ENCODE peak calls at places on chromosome 6, in eight cellular contexts. K is colonic mucosa; F is CD4-positive, CD25-positive, alpha-beta regulatory T cell; D is PC-3; A is cardiac muscle cell; I is AG04450; W is fibroblast of lung; X is upper lobe of right lung. R is an unnamed sample.

GRCh38 chr6:109455161-109455501 is 441 bp downstream of the MICAL1 start:
- DNase-seq in K (no peak), F (peak; percentile 46), D (no peak), A (no peak), I (no peak), W (no peak), X (no peak), R (peak; percentile 71)

GRCh38 chr6:124057448-124057847 is 253.8 kb downstream of the NKAIN2 start:
- DNase-seq in K (no peak), F (no peak), D (no peak), A (no peak), I (no peak), W (no peak), X (no peak), R (no peak)

GRCh38 chr6:82554706-82555105 is 191.1 kb downstream of the TPBG start:
- DNase-seq in K (no peak), F (no peak), D (no peak), A (no peak), I (no peak), W (peak; percentile 35), X (no peak), R (no peak)

GRCh38 chr6:36642913-36643817 is 35.3 kb upstream of the CDKN1A start:
- DNase-seq in K (peak; percentile 97), F (no peak), D (peak; percentile 87), A (peak; percentile 90), I (peak; percentile 48), W (peak; percentile 86), X (no peak), R (peak; percentile 88)

GRCh38 chr6:52904562-52905279 is 4.8 kb downstream of the GSTA3 start:
- DNase-seq in K (no peak), F (no peak), D (peak; percentile 30), A (peak; percentile 12), I (no peak), W (no peak), X (no peak), R (no peak)

GRCh38 chr6:33028220-33028849 is 18.9 kb upstream of the HLA-DOA start:
- DNase-seq in K (no peak), F (no peak), D (no peak), A (no peak), I (no peak), W (no peak), X (no peak), R (no peak)

GRCh38 chr6:106572436-106572835 is 56.9 kb downstream of the RTN4IP1 start:
- DNase-seq in K (no peak), F (no peak), D (no peak), A (no peak), I (no peak), W (no peak), X (no peak), R (no peak)

GRCh38 chr6:136037246-136037884 is 185.9 kb downstream of the PDE7B start:
- DNase-seq in K (no peak), F (no peak), D (no peak), A (peak; percentile 76), I (no peak), W (no peak), X (no peak), R (no peak)

GRCh38 chr6:41768545-41769308 is 11.0 kb downstream of the FRS3 start:
- DNase-seq in K (peak; percentile 60), F (no peak), D (no peak), A (no peak), I (no peak), W (no peak), X (peak; percentile 68), R (no peak)

GRCh38 chr6:130890531-130890950 is 63.3 kb downstream of the SMLR1 start:
- DNase-seq in K (no peak), F (no peak), D (peak; percentile 11), A (peak; percentile 7), I (peak; percentile 77), W (peak; percentile 86), X (no peak), R (no peak)

GRCh38 chr6:22072939-22073338 is 223.9 kb downstream of the PRL start:
- DNase-seq in K (no peak), F (no peak), D (peak; percentile 9), A (peak; percentile 51), I (no peak), W (no peak), X (no peak), R (no peak)

GRCh38 chr6:25329982-25330381 is 50.8 kb downstream of the CARMIL1 start:
- DNase-seq in K (no peak), F (no peak), D (peak; percentile 23), A (no peak), I (no peak), W (no peak), X (no peak), R (no peak)

GRCh38 chr6:8166156-8166555 is 63.8 kb upstream of the EEF1E1 start:
- DNase-seq in K (no peak), F (no peak), D (no peak), A (no peak), I (no peak), W (no peak), X (no peak), R (no peak)

GRCh38 chr6:80226699-80227098 is 120.2 kb downstream of the BCKDHB start:
- DNase-seq in K (no peak), F (no peak), D (no peak), A (no peak), I (no peak), W (no peak), X (no peak), R (no peak)

GRCh38 chr6:32854376-32855178 is 585 bp downstream of the PSMB9 start:
- DNase-seq in K (peak; percentile 71), F (peak; percentile 48), D (no peak), A (peak; percentile 47), I (no peak), W (peak; percentile 20), X (no peak), R (no peak)

GRCh38 chr6:73180718-73181619 is 44.3 kb downstream of the KHDC1L start:
- DNase-seq in K (no peak), F (no peak), D (peak; percentile 76), A (peak; percentile 84), I (peak; percentile 44), W (peak; percentile 71), X (no peak), R (no peak)

GRCh38 chr6:44524491-44525227 is 137.2 kb downstream of the CDC5L start:
- DNase-seq in K (no peak), F (no peak), D (no peak), A (no peak), I (no peak), W (no peak), X (no peak), R (no peak)

GRCh38 chr6:167469655-167470054 is 144.8 kb downstream of the TTLL2 start:
- DNase-seq in K (no peak), F (no peak), D (no peak), A (no peak), I (no peak), W (no peak), X (no peak), R (no peak)

GRCh38 chr6:128482642-128483041 is 37.8 kb downstream of the PTPRK start:
- DNase-seq in K (no peak), F (no peak), D (no peak), A (no peak), I (no peak), W (no peak), X (no peak), R (no peak)

GRCh38 chr6:154848580-154848979 is 115.4 kb downstream of the SCAF8 start:
- DNase-seq in K (no peak), F (no peak), D (no peak), A (peak; percentile 30), I (no peak), W (peak; percentile 23), X (no peak), R (no peak)

GRCh38 chr6:170221753-170222400 is 69.0 kb downstream of the DLL1 start:
- DNase-seq in K (peak; percentile 15), F (no peak), D (no peak), A (no peak), I (no peak), W (no peak), X (no peak), R (no peak)

DNA sequence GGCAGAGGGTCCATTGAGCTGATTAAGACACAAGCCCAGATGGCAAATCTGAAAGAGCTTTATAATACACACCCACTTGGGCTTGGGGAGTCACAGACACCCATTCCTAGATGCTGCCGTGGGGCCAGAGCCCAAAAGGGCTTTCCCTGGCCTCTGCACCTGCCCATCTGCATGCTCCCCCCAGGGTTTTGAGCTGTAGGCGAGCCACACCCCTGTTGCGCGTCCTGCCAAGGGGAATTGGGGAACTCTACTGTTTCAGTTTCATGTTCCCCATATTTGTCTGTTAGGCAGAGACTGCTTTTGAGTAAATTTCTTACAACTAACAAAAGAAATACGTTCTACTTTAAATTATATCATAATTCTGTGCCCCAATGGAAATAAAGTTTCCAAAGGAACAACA is 52.9 kb upstream of the FNDC1 start:
- DNase-seq in K (no peak), F (no peak), D (no peak), A (no peak), I (no peak), W (no peak), X (peak; percentile 78), R (no peak)
- H3K27ac ChIP-seq in K (no peak overlapping the region), F (no peak overlapping the region), D (no peak overlapping the region), A (no peak overlapping the region), I (no peak overlapping the region), W (no peak overlapping the region), X (peak overlapping the region; percentile 74), R (peak overlapping the region; percentile 14)

DNA sequence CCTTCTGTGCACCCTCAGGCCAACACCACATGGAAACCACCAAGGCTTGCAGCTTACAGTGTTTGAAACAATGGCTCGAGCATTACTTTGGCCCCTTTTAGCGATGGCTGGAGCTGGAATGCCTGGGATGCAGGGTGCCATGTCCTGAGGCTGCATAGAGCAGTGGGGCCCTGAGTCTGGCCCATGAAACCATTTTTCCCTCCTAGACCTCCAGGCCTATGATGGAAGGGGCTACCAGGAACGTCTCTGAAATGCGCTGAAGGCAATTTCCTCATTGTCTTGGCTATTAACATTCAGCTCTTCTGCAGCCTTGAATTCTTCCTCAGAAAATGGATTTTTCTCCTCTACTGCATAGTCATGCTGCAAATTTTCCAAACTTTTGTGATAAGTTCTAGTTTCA is 29.9 kb upstream of the SERINC1 start:
- DNase-seq in K (no peak), F (no peak), D (no peak), A (no peak), I (no peak), W (no peak), X (no peak), R (no peak)
- H3K9me3 ChIP-seq in K (no peaks in the 10 kb centered on the region), F (peaks cover 27% of the 10 kb centered on the region), D (no peaks in the 10 kb centered on the region), A (no peaks in the 10 kb centered on the region), I (no peaks in the 10 kb centered on the region), W (no peaks in the 10 kb centered on the region), X (peaks cover 18% of the 10 kb centered on the region), R (peaks cover 3% of the 10 kb centered on the region)

DNA sequence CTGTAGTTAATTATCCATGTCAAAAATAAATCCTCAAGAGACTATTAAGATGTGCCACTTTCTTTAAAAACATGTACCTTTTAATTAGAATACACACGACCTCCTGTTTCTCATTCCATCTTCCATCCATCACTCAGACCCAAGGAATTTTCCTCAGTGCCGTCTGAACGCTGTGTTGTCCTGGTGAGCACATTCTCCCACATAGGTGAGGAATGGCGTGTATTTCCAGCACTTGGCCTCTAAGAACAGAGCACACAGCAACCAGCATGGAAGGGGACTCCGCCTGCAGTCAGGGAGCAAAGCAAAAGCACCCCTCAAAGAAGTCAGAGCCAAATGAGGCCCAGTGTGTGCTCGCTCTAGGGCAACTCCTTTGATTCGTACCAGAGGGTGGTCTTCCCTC is 45.9 kb downstream of the TBXT start:
- DNase-seq in K (no peak), F (no peak), D (no peak), A (no peak), I (no peak), W (no peak), X (no peak), R (no peak)
- H3K27me3 ChIP-seq in K (no peaks in the 10 kb centered on the region), F (no peaks in the 10 kb centered on the region), D (peaks cover 18% of the 10 kb centered on the region), A (no peaks in the 10 kb centered on the region), I (no peaks in the 10 kb centered on the region), W (no peaks in the 10 kb centered on the region), X (no peaks in the 10 kb centered on the region), R (peaks cover 8% of the 10 kb centered on the region)

GRCh38 chr6:14094721-14095120 is 22.9 kb upstream of the CD83 start:
- DNase-seq in K (no peak), F (no peak), D (no peak), A (no peak), I (no peak), W (no peak), X (no peak), R (no peak)
- H3K27ac ChIP-seq in K (no peak overlapping the region), F (peak overlapping the region; percentile 29), D (no peak overlapping the region), A (no peak overlapping the region), I (no peak overlapping the region), W (no peak overlapping the region), X (no peak overlapping the region), R (no peak overlapping the region)